ENCODE peak calls at places on chromosomes 4 and X, in seven cellular contexts. One of them, this sample, is unnamed.

GRCh38 chrX:139475432-139475831 is 55.1 kb upstream of the F9 start:
- DNase-seq in A549: no peak
- DNase-seq in adrenal gland: no peak
- DNase-seq in epithelial cell of esophagus: no peak
- DNase-seq in memory B cell: no peak
- DNase-seq in stimulated activated CD4-positive, alpha-beta T cell treated with anti-CD3 and anti-CD28 coated beads, Interleukin-4, amount 100 ng/mL, for 4 hours: no peak
- DNase-seq in RPMI7951: no peak
- DNase-seq in this sample: no peak

GRCh38 chr4:66956426-66956825 is 588.9 kb downstream of the CENPC start:
- DNase-seq in epithelial cell of esophagus: no peak
- DNase-seq in RPMI7951: no peak
- DNase-seq in stimulated activated CD4-positive, alpha-beta T cell treated with anti-CD3 and anti-CD28 coated beads, Interleukin-4, amount 100 ng/mL, for 4 hours: no peak
- DNase-seq in adrenal gland: no peak
- DNase-seq in memory B cell: no peak
- DNase-seq in A549: no peak
- DNase-seq in this sample: no peak

GRCh38 chrX:46268429-46268828 is 276.8 kb downstream of the ZNF674 start:
- DNase-seq in adrenal gland: no peak
- DNase-seq in A549: peak
- DNase-seq in stimulated activated CD4-positive, alpha-beta T cell treated with anti-CD3 and anti-CD28 coated beads, Interleukin-4, amount 100 ng/mL, for 4 hours: no peak
- DNase-seq in RPMI7951: peak
- DNase-seq in memory B cell: no peak
- DNase-seq in epithelial cell of esophagus: peak
- DNase-seq in this sample: peak

GRCh38 chrX:153226344-153227190 is 47.5 kb downstream of the MAGEA1 start:
- DNase-seq in memory B cell: no peak
- DNase-seq in A549: peak
- DNase-seq in RPMI7951: peak
- DNase-seq in epithelial cell of esophagus: peak
- DNase-seq in stimulated activated CD4-positive, alpha-beta T cell treated with anti-CD3 and anti-CD28 coated beads, Interleukin-4, amount 100 ng/mL, for 4 hours: no peak
- DNase-seq in adrenal gland: no peak
- DNase-seq in this sample: peak

GRCh38 chr4:181688416-181688815 is 554.8 kb upstream of the TENM3 start:
- DNase-seq in RPMI7951: peak
- DNase-seq in epithelial cell of esophagus: no peak
- DNase-seq in stimulated activated CD4-positive, alpha-beta T cell treated with anti-CD3 and anti-CD28 coated beads, Interleukin-4, amount 100 ng/mL, for 4 hours: no peak
- DNase-seq in A549: no peak
- DNase-seq in adrenal gland: no peak
- DNase-seq in memory B cell: no peak
- DNase-seq in this sample: no peak

GRCh38 chr4:183903021-183903760 is 1.9 kb upstream of the STOX2 start:
- DNase-seq in epithelial cell of esophagus: peak
- DNase-seq in RPMI7951: no peak
- DNase-seq in stimulated activated CD4-positive, alpha-beta T cell treated with anti-CD3 and anti-CD28 coated beads, Interleukin-4, amount 100 ng/mL, for 4 hours: no peak
- DNase-seq in memory B cell: no peak
- DNase-seq in A549: no peak
- DNase-seq in adrenal gland: no peak
- DNase-seq in this sample: no peak

GRCh38 chrX:132737743-132738142 is 220.7 kb downstream of the HS6ST2 start:
- DNase-seq in stimulated activated CD4-positive, alpha-beta T cell treated with anti-CD3 and anti-CD28 coated beads, Interleukin-4, amount 100 ng/mL, for 4 hours: peak
- DNase-seq in memory B cell: no peak
- DNase-seq in A549: no peak
- DNase-seq in RPMI7951: no peak
- DNase-seq in epithelial cell of esophagus: peak
- DNase-seq in adrenal gland: peak
- DNase-seq in this sample: peak

GRCh38 chr4:94544811-94545210 is 93.1 kb downstream of the PDLIM5 start:
- DNase-seq in A549: no peak
- DNase-seq in epithelial cell of esophagus: peak
- DNase-seq in memory B cell: no peak
- DNase-seq in stimulated activated CD4-positive, alpha-beta T cell treated with anti-CD3 and anti-CD28 coated beads, Interleukin-4, amount 100 ng/mL, for 4 hours: no peak
- DNase-seq in adrenal gland: no peak
- DNase-seq in RPMI7951: no peak
- DNase-seq in this sample: peak

GRCh38 chr4:169823685-169824084 is 65.9 kb upstream of the HPF1 start:
- DNase-seq in RPMI7951: peak
- DNase-seq in A549: peak
- DNase-seq in epithelial cell of esophagus: peak
- DNase-seq in memory B cell: no peak
- DNase-seq in stimulated activated CD4-positive, alpha-beta T cell treated with anti-CD3 and anti-CD28 coated beads, Interleukin-4, amount 100 ng/mL, for 4 hours: no peak
- DNase-seq in adrenal gland: peak
- DNase-seq in this sample: peak

GRCh38 chr4:139175647-139176298 is 1.2 kb downstream of the ELF2 start:
- DNase-seq in RPMI7951: no peak
- DNase-seq in stimulated activated CD4-positive, alpha-beta T cell treated with anti-CD3 and anti-CD28 coated beads, Interleukin-4, amount 100 ng/mL, for 4 hours: no peak
- DNase-seq in adrenal gland: no peak
- DNase-seq in memory B cell: no peak
- DNase-seq in epithelial cell of esophagus: no peak
- DNase-seq in A549: no peak
- DNase-seq in this sample: no peak

GRCh38 chrX:55710701-55711100 is 6.8 kb upstream of the RRAGB start:
- DNase-seq in RPMI7951: peak
- DNase-seq in stimulated activated CD4-positive, alpha-beta T cell treated with anti-CD3 and anti-CD28 coated beads, Interleukin-4, amount 100 ng/mL, for 4 hours: no peak
- DNase-seq in epithelial cell of esophagus: peak
- DNase-seq in memory B cell: no peak
- DNase-seq in adrenal gland: peak
- DNase-seq in A549: peak
- DNase-seq in this sample: peak